ENCODE peak calls at places on chromosomes 2 and 18, in five cellular contexts. O is CD8-positive, alpha-beta T cell; D is DND-41; Z is dorsolateral prefrontal cortex; C is caudate nucleus. S is an unnamed sample.

GRCh38 chr2:220057922-220058321 is 430.5 kb downstream of the SLC4A3 start:
- DNase-seq in C (no peak), Z (no peak), O (no peak), D (no peak), S (no peak)

GRCh38 chr2:54838585-54839035 is 115.1 kb downstream of the EML6 start:
- DNase-seq in D (peak; percentile 69), Z (peak; percentile 72), C (no peak), O (peak; percentile 69), S (no peak)

GRCh38 chr2:45992021-45992745 is 305.0 kb upstream of the EPAS1 start:
- DNase-seq in C (no peak), Z (no peak), O (no peak), D (no peak), S (no peak)

GRCh38 chr18:79681484-79682387 is 2.1 kb downstream of the CTDP1 start:
- DNase-seq in D (peak; percentile 80), C (no peak), O (peak; percentile 56), Z (no peak), S (peak; percentile 85)

GRCh38 chr18:9985641-9986040 is 71.8 kb downstream of the VAPA start:
- DNase-seq in D (no peak), C (no peak), O (no peak), Z (no peak), S (no peak)

GRCh38 chr2:1727101-1727771 is 17.1 kb downstream of the PXDN start:
- DNase-seq in Z (peak; percentile 6), O (no peak), D (no peak), C (no peak), S (no peak)

GRCh38 chr2:151757861-151758260 is 23.6 kb upstream of the NEB start:
- DNase-seq in O (no peak), C (no peak), D (no peak), Z (no peak), S (no peak)

GRCh38 chr2:119223521-119224390 is at the start of gene STEAP3:
- DNase-seq in O (no peak), C (no peak), D (no peak), Z (no peak), S (peak; percentile 92)

GRCh38 chr18:80198994-80199748 is 48.1 kb downstream of the PARD6G start:
- DNase-seq in O (no peak), D (no peak), Z (no peak), C (no peak), S (no peak)

GRCh38 chr18:34219651-34220050 is 5.1 kb downstream of the NOL4 start:
- DNase-seq in O (no peak), C (peak; percentile 31), D (no peak), Z (peak; percentile 67), S (no peak)

GRCh38 chr2:73156539-73157124 is 43.9 kb upstream of the RAB11FIP5 start:
- DNase-seq in C (peak; percentile 19), Z (peak; percentile 79), O (peak; percentile 35), D (no peak), S (no peak)

GRCh38 chr2:50691518-50691917 is 340.4 kb downstream of the NRXN1 start:
- DNase-seq in O (no peak), Z (peak; percentile 35), D (no peak), C (no peak), S (no peak)

GRCh38 chr18:51461956-51462355 is 264.5 kb upstream of the MEX3C start:
- DNase-seq in C (no peak), D (no peak), Z (no peak), O (no peak), S (no peak)

GRCh38 chr2:218006741-218007140 is 3.9 kb upstream of the TNS1 start:
- DNase-seq in D (no peak), O (no peak), C (no peak), Z (no peak), S (no peak)

GRCh38 chr2:217477583-217477982 is 525.2 kb downstream of the TNS1 start:
- DNase-seq in D (no peak), Z (no peak), C (no peak), O (no peak), S (no peak)

GRCh38 chr2:232229296-232229916 is 149.1 kb upstream of the ALPP start:
- DNase-seq in C (no peak), Z (no peak), O (no peak), D (no peak), S (no peak)

GRCh38 chr2:145750074-145750473 is 1230.2 kb upstream of the ZEB2 start:
- DNase-seq in O (no peak), D (no peak), C (no peak), Z (no peak), S (no peak)

GRCh38 chr18:61748024-61748423 is 144.8 kb downstream of the RNF152 start:
- DNase-seq in Z (no peak), O (no peak), D (no peak), C (no peak), S (no peak)

GRCh38 chr2:133097666-133098065 is 427.7 kb upstream of the LYPD1 start:
- DNase-seq in C (no peak), D (no peak), Z (no peak), O (no peak), S (no peak)

GRCh38 chr2:122805346-122805745 is 1049.9 kb downstream of the TSN start:
- DNase-seq in O (no peak), D (no peak), Z (no peak), C (no peak), S (no peak)

GRCh38 chr2:25323042-25323514 is 18.6 kb downstream of the DNMT3A start:
- DNase-seq in C (no peak), O (peak; percentile 51), D (no peak), Z (no peak), S (no peak)

GRCh38 chr2:6972067-6972710 is 55.0 kb downstream of the RNF144A start:
- DNase-seq in C (peak; percentile 68), D (no peak), Z (no peak), O (no peak), S (no peak)

GRCh38 chr2:148603562-148603920 is 41.0 kb upstream of the EPC2 start:
- DNase-seq in Z (no peak), C (no peak), O (no peak), D (no peak), S (no peak)

GRCh38 chr18:61637319-61637718 is 255.5 kb downstream of the RNF152 start:
- DNase-seq in C (no peak), O (no peak), Z (no peak), D (no peak), S (no peak)

GRCh38 chr2:177172034-177172880 is 40.3 kb upstream of the HNRNPA3 start:
- DNase-seq in D (no peak), O (no peak), Z (no peak), C (no peak), S (no peak)

GRCh38 chr2:72750466-72750865 is 75.4 kb downstream of the EXOC6B start:
- DNase-seq in O (no peak), D (no peak), C (no peak), Z (no peak), S (no peak)

GRCh38 chr2:144403940-144404339 is 116.0 kb downstream of the ZEB2 start:
- DNase-seq in Z (no peak), D (no peak), C (no peak), O (no peak), S (no peak)

DNA sequence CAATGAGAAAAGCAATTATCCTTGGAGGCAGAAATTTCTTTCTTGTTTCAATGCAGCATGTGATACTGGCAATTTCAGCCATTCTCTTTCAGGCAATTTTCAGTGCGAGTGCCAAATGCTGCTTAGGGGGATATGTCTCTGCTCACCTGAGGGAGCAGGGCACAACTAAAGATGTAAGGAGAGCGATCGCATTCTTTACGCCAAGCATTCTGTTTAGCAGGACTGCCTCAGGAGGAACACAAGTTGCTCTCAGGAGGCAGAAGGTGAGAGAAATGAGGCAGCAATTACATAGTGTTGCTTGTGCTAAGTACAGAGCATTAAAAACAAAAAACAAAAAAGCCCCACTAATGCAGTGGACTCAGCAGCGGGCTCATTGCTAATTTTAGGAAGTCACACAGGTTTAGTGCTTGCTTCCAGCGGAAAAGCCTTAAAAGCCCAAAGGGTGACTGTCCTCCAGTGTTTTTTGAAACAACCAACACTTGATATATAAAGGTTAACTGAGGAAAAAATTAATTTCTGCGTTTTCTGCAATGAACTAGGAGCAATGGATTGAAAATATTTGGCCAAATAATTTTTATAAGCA is 116.9 kb downstream of the METTL8 start:
- DNase-seq in C (no peak), O (no peak), Z (no peak), D (no peak), S (no peak)
- H3K27ac ChIP-seq in C (peak overlapping the region; percentile 86), O (no peak overlapping the region), Z (peak overlapping the region; percentile 68), D (no peak overlapping the region), S (peak overlapping the region; percentile 76)

GRCh38 chr2:108612153-108612513 is 77.9 kb downstream of the LIMS1 start:
- DNase-seq in Z (no peak), D (no peak), O (peak; percentile 22), C (no peak), S (no peak)

GRCh38 chr2:108613261-108614042 is 79.2 kb downstream of the LIMS1 start:
- DNase-seq in D (no peak), O (no peak), C (no peak), Z (no peak), S (peak; percentile 70)

GRCh38 chr2:108611021-108611420 is 76.8 kb downstream of the LIMS1 start:
- DNase-seq in Z (no peak), O (no peak), C (no peak), D (no peak), S (no peak)

GRCh38 chr2:108614043-108614435 is 79.8 kb downstream of the LIMS1 start:
- DNase-seq in D (no peak), Z (no peak), O (no peak), C (no peak), S (peak; percentile 71)

GRCh38 chr2:108612514-108613183 is 78.4 kb downstream of the LIMS1 start:
- DNase-seq in O (peak; percentile 49), Z (no peak), D (no peak), C (no peak), S (peak; percentile 83)
- H3K27ac ChIP-seq in O (peak overlapping the region; percentile 49), Z (no peak overlapping the region), D (no peak overlapping the region), C (no peak overlapping the region), S (no peak overlapping the region)

GRCh38 chr18:37582306-37582705 is 16.7 kb upstream of the CELF4 start:
- DNase-seq in O (no peak), Z (no peak), C (peak; percentile 23), D (no peak), S (no peak)
- H3K27ac ChIP-seq in O (no peak overlapping the region), Z (no peak overlapping the region), C (no peak overlapping the region), D (no peak overlapping the region), S (no peak overlapping the region)

GRCh38 chr2:9439536-9439935 is 16.1 kb downstream of the CPSF3 start:
- DNase-seq in Z (no peak), O (no peak), D (no peak), C (no peak), S (no peak)
- H3K27ac ChIP-seq in Z (no peak overlapping the region), O (no peak overlapping the region), D (no peak overlapping the region), C (peak overlapping the region; percentile 58), S (no peak overlapping the region)